ENCODE peak calls at places on chromosomes 16 and 17, in six cellular contexts. C is breast epithelium, O is Peyer's patch, G is BE2C, L is thyroid gland, H is BJ. R is an unnamed sample.

GRCh38 chr16:57464523-57464922 is 2.0 kb downstream of the POLR2C start:
- DNase-seq in G (no peak), C (no peak), H (no peak), L (no peak), O (no peak), R (no peak)

GRCh38 chr16:997440-998051 is 16.0 kb downstream of the SOX8 start:
- DNase-seq in G (no peak), H (peak; percentile 9), O (no peak), C (no peak), L (no peak), R (no peak)

GRCh38 chr16:88389621-88390160 is 6.9 kb downstream of the ZNF469 start:
- DNase-seq in G (no peak), O (no peak), L (no peak), C (no peak), H (no peak), R (no peak)

GRCh38 chr16:7792346-7792745 is 459.7 kb downstream of the RBFOX1 start:
- DNase-seq in C (no peak), L (no peak), O (no peak), H (no peak), G (no peak), R (no peak)

GRCh38 chr17:51244041-51244440 is 15.8 kb downstream of the MBTD1 start:
- DNase-seq in O (no peak), C (no peak), G (no peak), H (no peak), L (no peak), R (no peak)

GRCh38 chr16:17450291-17450690 is 20.5 kb downstream of the XYLT1 start:
- DNase-seq in H (no peak), G (no peak), L (no peak), C (no peak), O (no peak), R (no peak)

GRCh38 chr16:50438041-50438437 is 69.3 kb upstream of the BRD7 start:
- DNase-seq in G (no peak), O (no peak), H (no peak), C (no peak), L (no peak), R (no peak)

GRCh38 chr16:4273858-4274291 is 1.1 kb upstream of the TFAP4 start:
- DNase-seq in G (peak; percentile 52), H (no peak), L (peak; percentile 68), C (peak; percentile 64), O (peak; percentile 70), R (no peak)

GRCh38 chr16:4376126-4376819 is 4.6 kb downstream of the VASN start:
- DNase-seq in O (no peak), G (peak; percentile 71), H (no peak), L (peak; percentile 97), C (peak; percentile 71), R (no peak)

GRCh38 chr16:79176987-79177386 is 423.6 kb downstream of the MAF start:
- DNase-seq in O (no peak), L (no peak), G (no peak), C (no peak), H (no peak), R (no peak)

GRCh38 chr17:70622382-70623260 is 453.3 kb downstream of the KCNJ2 start:
- DNase-seq in H (no peak), L (peak; percentile 25), O (peak; percentile 46), C (no peak), G (peak; percentile 67), R (peak; percentile 20)

GRCh38 chr16:29644973-29645698 is 17.9 kb upstream of the SPN start:
- DNase-seq in O (no peak), G (no peak), H (no peak), L (no peak), C (no peak), R (no peak)

GRCh38 chr17:5237541-5238016 is 2.9 kb upstream of the SCIMP start:
- DNase-seq in H (no peak), C (peak; percentile 63), G (peak; percentile 48), L (peak; percentile 27), O (peak; percentile 53), R (peak; percentile 39)

GRCh38 chr17:5099271-5099670 is 12.4 kb downstream of the ZNF232 start:
- DNase-seq in L (no peak), C (no peak), H (no peak), G (no peak), O (no peak), R (no peak)

GRCh38 chr17:72832306-72832705 is 260.2 kb downstream of the SLC39A11 start:
- DNase-seq in G (no peak), H (no peak), O (no peak), C (no peak), L (no peak), R (no peak)

GRCh38 chr17:55086635-55087058 is 118.1 kb downstream of the STXBP4 start:
- DNase-seq in H (peak; percentile 46), O (no peak), L (no peak), C (no peak), G (no peak), R (no peak)

GRCh38 chr17:78960945-78961344 is 18.8 kb downstream of the LGALS3BP start:
- DNase-seq in G (no peak), C (no peak), L (no peak), O (peak; percentile 64), H (no peak), R (no peak)

DNA sequence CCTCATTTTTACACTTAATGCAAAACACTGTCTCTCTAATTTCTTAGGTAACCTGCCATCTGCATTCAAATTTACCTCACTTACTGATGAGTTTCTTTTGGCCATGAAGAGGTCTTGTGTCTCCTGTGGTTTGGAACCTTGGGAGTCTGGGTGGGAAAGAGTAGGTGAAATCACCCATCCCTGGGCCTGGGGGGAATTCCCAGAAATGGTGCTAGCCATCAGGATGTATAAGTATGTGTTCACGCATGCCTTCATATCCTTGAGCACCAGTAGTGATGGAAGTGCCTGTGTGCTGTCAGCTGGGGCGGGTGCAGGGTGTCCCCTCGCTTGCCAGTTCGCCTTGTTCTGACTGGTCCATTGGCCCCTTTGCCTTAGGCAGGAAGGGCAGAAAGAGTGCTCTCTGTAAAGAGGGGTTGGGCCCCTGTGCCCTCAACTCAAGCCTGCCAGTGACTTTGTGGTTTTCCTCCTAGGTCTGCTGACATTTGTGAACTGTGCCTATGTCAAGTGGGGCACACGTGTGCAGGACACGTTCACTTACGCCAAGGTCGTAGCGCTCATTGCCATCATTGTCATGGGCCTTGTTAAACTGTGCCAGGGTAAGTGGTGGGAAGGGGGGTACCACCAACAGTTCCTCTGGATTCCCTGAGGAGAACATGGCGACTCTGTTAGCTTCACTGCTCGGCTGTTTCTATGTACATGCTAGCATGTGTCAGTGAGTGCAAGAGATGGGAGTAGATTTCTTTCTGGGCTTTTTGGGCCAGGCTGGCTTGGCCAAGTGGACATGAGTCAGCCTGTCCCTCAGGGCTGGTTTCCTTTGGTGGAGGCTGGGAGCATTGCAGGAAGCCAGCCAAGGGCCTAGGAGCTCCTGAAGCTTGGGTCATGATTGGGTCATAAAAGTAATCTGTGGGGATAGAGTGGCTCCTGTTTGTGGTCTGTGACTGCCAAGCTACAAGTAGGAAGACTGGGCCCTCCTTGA is 23.2 kb downstream of the SLC7A6OS start:
- DNase-seq in H (peak; percentile 75), C (peak; percentile 72), G (no peak), L (peak; percentile 34), O (no peak), R (no peak)
- TF ChIP-seq CTCF in H (no peak), C (peak; percentile 26), G (no peak), L (no peak), O (no peak), R (no peak)

GRCh38 chr16:74249281-74249680 is 47.3 kb upstream of the PSMD7 start:
- DNase-seq in C (no peak), G (no peak), H (no peak), O (no peak), L (no peak), R (no peak)

GRCh38 chr16:74257061-74257460 is 39.6 kb upstream of the PSMD7 start:
- DNase-seq in G (no peak), L (no peak), C (no peak), H (no peak), O (no peak), R (no peak)

GRCh38 chr16:74253146-74253545 is 43.5 kb upstream of the PSMD7 start:
- DNase-seq in O (no peak), C (no peak), G (no peak), H (no peak), L (no peak), R (no peak)

DNA sequence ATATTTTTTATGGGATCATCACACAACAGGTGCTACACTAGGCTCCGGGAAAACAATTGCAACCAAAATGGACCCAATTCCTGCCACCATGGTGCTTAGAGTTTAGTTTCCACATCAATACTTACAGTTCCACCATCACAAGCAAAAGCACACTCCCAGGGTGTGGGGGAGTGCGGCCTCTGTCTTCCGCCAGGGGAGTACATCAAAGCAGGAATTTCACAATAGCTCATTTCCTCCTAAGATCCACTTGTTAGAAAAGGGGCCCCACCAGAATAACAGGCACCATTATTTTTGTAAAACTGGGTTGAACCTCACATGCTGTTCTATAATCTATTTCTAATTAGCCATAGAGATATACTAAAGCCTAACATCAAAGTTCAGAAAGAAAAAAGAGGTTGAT is 44.3 kb upstream of the PSMD7 start:
- DNase-seq in H (no peak), C (no peak), L (no peak), O (no peak), G (no peak), R (no peak)
- TF ChIP-seq CTCF in H (no peak), C (no peak), L (no peak), O (no peak), G (no peak), R (no peak)

DNA sequence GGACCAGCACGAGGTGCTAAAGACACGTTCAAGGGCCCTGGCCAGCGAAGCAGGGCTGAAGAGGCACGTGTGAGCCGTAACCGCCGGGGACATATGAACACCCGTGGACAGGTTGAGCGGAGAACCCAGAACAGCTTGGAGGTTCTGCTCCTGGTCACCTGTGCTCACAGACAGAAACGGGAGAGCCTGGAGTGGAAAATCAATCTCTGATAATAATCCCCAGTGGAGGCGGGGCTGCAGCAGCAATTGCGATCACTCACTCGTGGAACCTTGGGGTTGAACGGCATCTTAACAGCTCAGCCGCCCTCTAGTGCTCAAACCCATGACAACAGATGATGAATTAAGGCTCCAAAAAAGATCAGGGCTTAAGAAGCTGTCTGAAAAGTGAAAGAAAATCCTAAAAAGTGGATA is 25.6 kb downstream of the WIPI1 start:
- DNase-seq in C (no peak), G (peak; percentile 53), L (peak; percentile 45), O (no peak), H (no peak), R (peak; percentile 43)
- TF ChIP-seq CTCF in C (no peak), G (peak; percentile 64), L (peak; percentile 42), O (no peak), H (peak; percentile 28), R (peak; percentile 80)

GRCh38 chr17:7674934-7675333 is 12.4 kb downstream of the TP53 start:
- DNase-seq in G (no peak), H (no peak), O (no peak), L (no peak), C (no peak), R (peak; percentile 3)

GRCh38 chr17:7677388-7678067 is 9.8 kb downstream of the TP53 start:
- DNase-seq in G (no peak), L (no peak), C (no peak), O (no peak), H (no peak), R (no peak)

GRCh38 chr17:7668482-7668881 is 17.8 kb downstream of the ATP1B2 start:
- DNase-seq in L (no peak), H (no peak), G (no peak), C (no peak), O (no peak), R (no peak)

GRCh38 chr17:7676533-7676932 is 10.8 kb downstream of the TP53 start:
- DNase-seq in H (no peak), G (no peak), O (no peak), L (no peak), C (no peak), R (no peak)

DNA sequence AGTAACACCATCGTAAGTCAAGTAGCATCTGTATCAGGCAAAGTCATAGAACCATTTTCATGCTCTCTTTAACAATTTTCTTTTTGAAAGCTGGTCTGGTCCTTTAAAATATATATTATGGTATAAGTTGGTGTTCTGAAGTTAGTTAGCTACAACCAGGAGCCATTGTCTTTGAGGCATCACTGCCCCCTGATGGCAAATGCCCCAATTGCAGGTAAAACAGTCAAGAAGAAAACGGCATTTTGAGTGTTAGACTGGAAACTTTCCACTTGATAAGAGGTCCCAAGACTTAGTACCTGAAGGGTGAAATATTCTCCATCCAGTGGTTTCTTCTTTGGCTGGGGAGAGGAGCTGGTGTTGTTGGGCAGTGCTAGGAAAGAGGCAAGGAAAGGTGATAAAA is 14.1 kb downstream of the TP53 start:
- DNase-seq in O (peak; percentile 53), L (no peak), G (no peak), C (no peak), H (no peak), R (peak; percentile 12)
- TF ChIP-seq CTCF in O (no peak), L (no peak), G (peak; percentile 57), C (no peak), H (peak; percentile 48), R (peak; percentile 31)

R was measured in D721Med.